ENCODE peak calls at places on chromosomes 16 and 17, in four cellular contexts. One of them, this sample, is unnamed.

GRCh38 chr17:50836826-50837225 is 1.4 kb downstream of the WFIKKN2 start:
- DNase-seq in K562: no peak
- DNase-seq in A549: no peak
- DNase-seq in HepG2: no peak
- DNase-seq in this sample: no peak

GRCh38 chr17:56602292-56603130 is 9.0 kb downstream of the NOG start:
- DNase-seq in K562: no peak
- DNase-seq in A549: no peak
- DNase-seq in HepG2: no peak
- DNase-seq in this sample: no peak

GRCh38 chr17:40293363-40293762 is 5.7 kb downstream of the CDC6 start:
- DNase-seq in K562: no peak
- DNase-seq in A549: no peak
- DNase-seq in HepG2: no peak
- DNase-seq in this sample: no peak

GRCh38 chr16:4142268-4142667 is 26.0 kb upstream of the ADCY9 start:
- DNase-seq in K562: no peak
- DNase-seq in A549: no peak
- DNase-seq in HepG2: no peak
- DNase-seq in this sample: no peak

GRCh38 chr17:1082579-1082978 is 85.7 kb downstream of the TIMM22 start:
- DNase-seq in K562: no peak
- DNase-seq in A549: no peak
- DNase-seq in HepG2: no peak
- DNase-seq in this sample: peak

GRCh38 chr17:10735251-10735650 is 5.4 kb upstream of the TMEM220 start:
- DNase-seq in K562: no peak
- DNase-seq in A549: no peak
- DNase-seq in HepG2: no peak
- DNase-seq in this sample: no peak

GRCh38 chr17:17670701-17671319 is 10.4 kb upstream of the RAI1 start:
- DNase-seq in K562: no peak
- DNase-seq in A549: no peak
- DNase-seq in HepG2: no peak
- DNase-seq in this sample: no peak

GRCh38 chr16:23252310-23252709 is 49.8 kb upstream of the SCNN1B start:
- DNase-seq in K562: no peak
- DNase-seq in A549: no peak
- DNase-seq in HepG2: no peak
- DNase-seq in this sample: no peak

GRCh38 chr16:11602321-11602720 is 15.6 kb upstream of the LITAF start:
- DNase-seq in K562: no peak
- DNase-seq in A549: no peak
- DNase-seq in HepG2: no peak
- DNase-seq in this sample: no peak

GRCh38 chr16:4443271-4443670 is 17.6 kb downstream of the DNAJA3 start:
- DNase-seq in K562: no peak
- DNase-seq in A549: no peak
- DNase-seq in HepG2: no peak
- DNase-seq in this sample: no peak

GRCh38 chr17:50498021-50498874 is 10.0 kb upstream of the MYCBPAP start:
- DNase-seq in K562: no peak
- DNase-seq in A549: no peak
- DNase-seq in HepG2: no peak
- DNase-seq in this sample: no peak

GRCh38 chr17:81018044-81018802 is 16.7 kb upstream of the BAIAP2 start:
- DNase-seq in K562: peak
- DNase-seq in A549: no peak
- DNase-seq in HepG2: no peak
- DNase-seq in this sample: peak

GRCh38 chr17:71430281-71430680 is 690.5 kb upstream of the SOX9 start:
- DNase-seq in K562: no peak
- DNase-seq in A549: no peak
- DNase-seq in HepG2: no peak
- DNase-seq in this sample: no peak

GRCh38 chr17:47803751-47804150 is 17.8 kb downstream of the OSBPL7 start:
- DNase-seq in K562: no peak
- DNase-seq in A549: no peak
- DNase-seq in HepG2: no peak
- DNase-seq in this sample: no peak

GRCh38 chr17:74011963-74012362 is 191.5 kb upstream of the RPL38 start:
- DNase-seq in K562: no peak
- DNase-seq in A549: no peak
- DNase-seq in HepG2: no peak
- DNase-seq in this sample: no peak

GRCh38 chr17:55377885-55378284 is 43.8 kb downstream of the MMD start:
- DNase-seq in K562: peak
- DNase-seq in A549: no peak
- DNase-seq in HepG2: no peak
- DNase-seq in this sample: no peak

GRCh38 chr16:70018254-70018653 is 67.1 kb downstream of the CLEC18A start:
- DNase-seq in K562: peak
- DNase-seq in A549: peak
- DNase-seq in HepG2: peak
- DNase-seq in this sample: peak

GRCh38 chr17:81405382-81406005 is 10.2 kb downstream of the BAHCC1 start:
- DNase-seq in K562: no peak
- DNase-seq in A549: no peak
- DNase-seq in HepG2: no peak
- DNase-seq in this sample: no peak

GRCh38 chr16:85460983-85461813 is 151.9 kb upstream of the GSE1 start:
- DNase-seq in K562: peak
- DNase-seq in A549: peak
- DNase-seq in HepG2: peak
- DNase-seq in this sample: peak

GRCh38 chr16:85458952-85459351 is 154.2 kb upstream of the GSE1 start:
- DNase-seq in K562: no peak
- DNase-seq in A549: no peak
- DNase-seq in HepG2: no peak
- DNase-seq in this sample: no peak

GRCh38 chr16:85459529-85460251 is 153.4 kb upstream of the GSE1 start:
- DNase-seq in K562: peak
- DNase-seq in A549: no peak
- DNase-seq in HepG2: no peak
- DNase-seq in this sample: no peak

GRCh38 chr16:85461814-85462404 is 151.2 kb upstream of the GSE1 start:
- DNase-seq in K562: peak
- DNase-seq in A549: no peak
- DNase-seq in HepG2: no peak
- DNase-seq in this sample: peak

DNA sequence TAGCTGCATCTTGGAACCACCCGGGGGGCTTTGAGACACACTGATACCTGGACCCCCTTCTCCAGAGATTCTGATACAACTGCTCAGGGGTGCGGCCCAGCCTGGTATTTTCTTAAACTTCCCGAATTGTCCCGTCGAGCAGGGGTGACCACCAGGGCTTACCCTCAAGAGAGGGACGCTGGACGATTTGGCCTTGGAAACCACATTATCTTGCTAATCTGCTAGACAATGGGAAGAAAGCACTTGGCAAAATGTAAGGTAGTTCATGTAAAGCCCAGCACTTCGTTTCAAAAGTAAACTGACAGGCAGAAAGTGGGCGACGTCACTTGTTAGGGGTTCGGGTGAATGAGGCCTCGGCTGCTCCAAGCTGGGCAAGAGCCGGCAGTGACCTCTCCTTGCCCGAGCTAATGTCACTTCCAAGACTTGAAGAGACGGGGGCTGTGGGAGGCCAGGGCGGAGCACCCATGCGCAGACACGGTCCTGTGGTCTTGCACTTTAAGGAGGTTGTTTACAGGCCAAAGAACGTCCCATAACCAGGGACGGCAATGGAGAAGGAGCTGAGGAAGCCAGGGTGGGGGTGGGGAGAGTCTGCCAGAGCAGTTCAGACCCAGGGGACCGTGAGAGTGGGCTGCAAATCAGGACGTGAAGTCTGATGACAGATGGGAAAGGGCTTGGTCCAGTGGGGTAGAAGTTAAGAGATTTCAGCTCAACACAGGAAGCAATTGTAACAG is 152.7 kb upstream of the GSE1 start:
- DNase-seq in K562: peak
- DNase-seq in A549: no peak
- DNase-seq in HepG2: no peak
- DNase-seq in this sample: no peak
- TF ChIP-seq MAFK in K562: no peak
- TF ChIP-seq MAFK in A549: no peak
- TF ChIP-seq MAFK in HepG2: no peak
- TF ChIP-seq MAFK in this sample: no peak

GRCh38 chr17:68437979-68438877 is 19.1 kb downstream of the WIPI1 start:
- DNase-seq in K562: peak
- DNase-seq in A549: no peak
- DNase-seq in HepG2: peak
- DNase-seq in this sample: peak
- TF ChIP-seq MAFK in K562: peak
- TF ChIP-seq MAFK in A549: no peak
- TF ChIP-seq MAFK in HepG2: no peak
- TF ChIP-seq MAFK in this sample: no peak

DNA sequence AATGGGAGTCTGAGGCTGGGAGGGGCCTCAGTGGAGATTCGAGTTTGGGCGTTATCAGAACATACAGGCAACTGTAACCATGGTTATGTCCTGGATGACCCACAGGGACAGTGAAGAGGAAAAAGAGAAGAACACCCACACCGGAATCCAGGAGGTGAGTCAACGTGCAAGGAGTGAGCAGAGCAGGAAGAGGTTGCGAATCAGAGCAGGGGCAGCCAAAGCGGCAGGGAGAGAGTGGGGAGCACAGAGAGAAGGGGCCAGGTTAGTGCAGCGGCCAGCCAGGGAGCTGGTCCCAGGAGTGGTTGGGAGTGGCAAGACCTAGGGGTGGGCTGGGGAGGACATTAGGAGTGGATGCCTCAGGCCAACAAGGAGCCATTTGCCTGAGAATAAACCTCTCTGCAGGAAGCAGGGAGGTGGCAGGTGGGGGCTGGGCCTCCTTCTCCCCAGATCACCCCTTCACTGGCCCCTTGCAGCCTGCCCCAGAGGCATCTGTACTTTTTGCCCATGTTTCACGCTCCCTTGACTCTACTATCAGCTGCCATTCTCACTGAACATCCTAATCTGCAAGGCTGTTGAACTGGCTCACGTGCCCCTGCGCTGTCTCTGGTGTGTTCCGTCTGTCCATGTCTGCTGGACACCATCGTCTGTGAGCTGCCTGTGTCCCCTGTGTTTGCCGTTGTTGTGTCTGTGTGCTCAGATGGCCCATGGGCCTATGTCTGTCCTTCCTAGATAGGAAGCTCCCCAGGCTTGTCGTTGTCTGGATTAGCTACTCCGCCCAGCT is 5.1 kb downstream of the KRT13 start:
- DNase-seq in K562: peak
- DNase-seq in A549: peak
- DNase-seq in HepG2: no peak
- DNase-seq in this sample: peak
- TF ChIP-seq MAFK in K562: no peak
- TF ChIP-seq MAFK in A549: no peak
- TF ChIP-seq MAFK in HepG2: no peak
- TF ChIP-seq MAFK in this sample: no peak

DNA sequence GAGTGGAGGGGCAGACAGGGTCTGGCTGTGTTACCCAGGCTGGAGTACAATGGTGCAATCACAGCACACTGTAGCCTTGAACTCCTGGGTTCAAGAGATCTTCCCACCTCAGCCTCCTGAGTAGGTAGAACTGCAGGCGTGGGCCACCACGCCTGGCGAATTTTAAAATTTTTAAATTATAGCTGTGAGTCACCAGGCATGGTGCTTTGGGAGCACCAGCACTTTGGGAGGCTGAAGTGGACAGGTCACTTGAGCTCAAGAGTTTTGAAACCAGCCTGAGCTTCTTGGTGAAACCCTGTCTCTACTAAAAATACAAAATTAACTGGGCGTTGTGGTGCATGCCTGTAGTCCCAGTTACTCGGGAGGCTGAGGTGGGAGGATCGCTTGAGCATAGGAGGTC is 114.0 kb downstream of the CHD9 start:
- DNase-seq in K562: no peak
- DNase-seq in A549: no peak
- DNase-seq in HepG2: no peak
- DNase-seq in this sample: no peak
- TF ChIP-seq MAFK in K562: no peak
- TF ChIP-seq MAFK in A549: no peak
- TF ChIP-seq MAFK in HepG2: no peak
- TF ChIP-seq MAFK in this sample: no peak

GRCh38 chr16:51523400-51523799 is 372.3 kb upstream of the SALL1 start:
- DNase-seq in K562: no peak
- DNase-seq in A549: peak
- DNase-seq in HepG2: no peak
- DNase-seq in this sample: peak
- TF ChIP-seq MAFK in K562: no peak
- TF ChIP-seq MAFK in A549: no peak
- TF ChIP-seq MAFK in HepG2: no peak
- TF ChIP-seq MAFK in this sample: no peak

DNA sequence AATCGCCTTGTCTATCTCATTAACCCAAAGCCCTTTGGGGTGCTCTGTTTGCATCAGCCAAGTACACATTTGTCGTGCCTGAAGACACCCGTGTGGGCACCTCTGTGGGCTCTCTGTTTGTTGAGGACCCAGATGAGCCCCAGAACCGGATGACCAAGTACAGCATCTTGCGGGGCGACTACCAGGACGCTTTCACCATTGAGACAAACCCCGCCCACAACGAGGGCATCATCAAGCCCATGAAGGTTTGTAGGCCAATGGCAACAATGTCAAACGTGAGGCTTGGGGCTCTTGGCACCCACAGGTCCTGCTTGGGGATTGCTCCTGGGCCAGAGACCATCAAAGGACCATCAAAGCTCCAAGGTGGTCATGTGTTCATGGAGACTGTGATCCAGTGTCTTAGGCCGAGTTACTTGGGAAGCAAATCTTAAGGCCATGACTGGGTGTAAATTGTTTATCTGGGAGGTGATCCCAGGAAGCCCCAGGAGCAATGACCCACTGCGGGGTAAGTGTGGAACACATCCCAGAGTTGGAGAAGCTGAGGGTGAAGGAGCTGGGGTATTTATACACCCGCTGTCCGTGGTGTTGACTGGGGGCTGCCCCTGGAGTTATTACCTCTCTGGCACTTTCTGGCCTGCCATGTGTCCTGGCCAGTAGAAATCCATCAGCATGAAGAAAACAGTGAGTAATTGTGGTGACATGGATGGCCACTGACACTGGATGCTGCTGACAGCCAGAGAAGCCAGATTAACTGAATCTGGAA is 24.0 kb downstream of the CDH5 start:
- DNase-seq in K562: no peak
- DNase-seq in A549: no peak
- DNase-seq in HepG2: no peak
- DNase-seq in this sample: no peak
- TF ChIP-seq MAFK in K562: no peak
- TF ChIP-seq MAFK in A549: no peak
- TF ChIP-seq MAFK in HepG2: no peak
- TF ChIP-seq MAFK in this sample: no peak

This sample was measured in IMR-90.